ENCODE peak calls at places on chromosomes 5 and 9, in four cellular contexts. Z is WERI-Rb-1, P is cardiac fibroblast, W is HFF-Myc. O is an unnamed sample.

GRCh38 chr9:112348257-112348992 is 15.0 kb upstream of the PTBP3 start:
- DNase-seq in Z (peak), P (peak), W (no peak), O (peak)

GRCh38 chr9:13845460-13845859 is 468.5 kb downstream of the NFIB start:
- DNase-seq in Z (no peak), P (peak), W (no peak), O (peak)

GRCh38 chr5:80958611-80959010 is 1.6 kb upstream of the RASGRF2 start:
- DNase-seq in Z (no peak), P (no peak), W (no peak), O (peak)

GRCh38 chr9:124810513-124811355 is 33.8 kb downstream of the OLFML2A start:
- DNase-seq in Z (no peak), P (peak), W (no peak), O (peak)

GRCh38 chr5:34008721-34009120 is 871 bp upstream of the AMACR start:
- DNase-seq in Z (no peak), P (no peak), W (no peak), O (peak)

GRCh38 chr5:91118802-91119201 is 264.3 kb downstream of the ARRDC3 start:
- DNase-seq in Z (no peak), P (no peak), W (no peak), O (no peak)

GRCh38 chr5:31728039-31728438 is 89.1 kb downstream of the PDZD2 start:
- DNase-seq in Z (no peak), P (no peak), W (no peak), O (no peak)

GRCh38 chr5:143938230-143938629 is 126.3 kb downstream of the HMHB1 start:
- DNase-seq in Z (no peak), P (no peak), W (no peak), O (no peak)

GRCh38 chr5:81363093-81363886 is 30.6 kb downstream of the ACOT12 start:
- DNase-seq in Z (no peak), P (no peak), W (no peak), O (no peak)

GRCh38 chr5:151243564-151243963 is 9.4 kb upstream of the GM2A start:
- DNase-seq in Z (no peak), P (no peak), W (no peak), O (no peak)
- TF ChIP-seq CTCF in Z (no peak), P (no peak), W (no peak), O (no peak)

GRCh38 chr5:157828949-157829639 is 29.9 kb downstream of the CLINT1 start:
- DNase-seq in Z (no peak), P (no peak), W (no peak), O (peak)
- TF ChIP-seq CTCF in Z (peak), P (peak), W (peak), O (peak)

GRCh38 chr9:114309096-114309495 is 13.8 kb upstream of the ORM1 start:
- DNase-seq in Z (no peak), P (no peak), W (no peak), O (no peak)

GRCh38 chr9:114304416-114305188 is 18.3 kb upstream of the ORM1 start:
- DNase-seq in Z (peak), P (no peak), W (no peak), O (no peak)

GRCh38 chr9:114305189-114305555 is 17.7 kb upstream of the ORM1 start:
- DNase-seq in Z (peak), P (no peak), W (no peak), O (no peak)

GRCh38 chr9:114308361-114308950 is 14.4 kb upstream of the ORM1 start:
- DNase-seq in Z (peak), P (no peak), W (no peak), O (no peak)

DNA sequence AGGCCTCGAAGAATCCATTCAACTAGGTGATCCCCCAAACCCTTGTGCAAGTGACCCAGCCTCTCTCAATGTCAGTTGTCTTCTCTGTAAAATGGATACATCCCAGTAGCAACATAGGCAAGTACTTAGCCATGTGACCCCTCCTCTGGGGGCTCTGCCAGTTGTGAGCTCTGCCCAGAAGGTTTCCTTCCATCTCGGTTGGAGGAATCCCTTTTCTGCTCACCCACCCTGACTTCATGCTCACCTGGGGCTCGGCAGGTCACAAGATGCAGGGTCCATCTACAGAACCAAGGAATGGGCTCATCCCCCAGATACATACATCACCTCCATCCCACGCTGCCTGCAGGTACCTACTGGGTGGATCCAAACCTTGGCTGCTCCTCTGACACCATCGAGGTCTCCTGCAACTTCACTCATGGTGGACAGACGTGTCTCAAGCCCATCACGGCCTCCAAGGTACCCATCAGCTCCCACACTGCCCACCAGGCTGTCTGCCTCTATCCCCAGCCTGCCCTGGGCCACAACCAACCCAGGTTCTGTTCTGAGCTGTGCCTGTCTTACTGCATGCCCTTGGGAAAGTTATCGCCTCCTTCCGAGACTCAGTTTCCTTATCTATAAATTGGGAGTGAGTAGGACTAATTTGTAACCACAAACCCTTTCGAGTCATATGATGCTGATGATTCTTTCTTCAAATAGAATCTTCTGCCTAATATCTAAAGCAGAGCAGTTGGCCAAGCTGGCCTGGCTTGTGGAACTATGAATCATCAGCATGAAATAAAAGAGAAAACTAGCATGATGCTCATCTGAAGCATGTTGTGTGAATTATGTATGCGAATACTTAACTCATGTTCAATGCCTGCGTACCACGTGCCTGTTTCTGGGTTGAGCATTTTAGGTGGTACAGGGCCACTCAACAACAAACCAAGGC is 15.3 kb upstream of the ORM1 start:
- DNase-seq in Z (peak), P (peak), W (no peak), O (peak)
- TF ChIP-seq CTCF in Z (no peak), P (no peak), W (no peak), O (no peak)

DNA sequence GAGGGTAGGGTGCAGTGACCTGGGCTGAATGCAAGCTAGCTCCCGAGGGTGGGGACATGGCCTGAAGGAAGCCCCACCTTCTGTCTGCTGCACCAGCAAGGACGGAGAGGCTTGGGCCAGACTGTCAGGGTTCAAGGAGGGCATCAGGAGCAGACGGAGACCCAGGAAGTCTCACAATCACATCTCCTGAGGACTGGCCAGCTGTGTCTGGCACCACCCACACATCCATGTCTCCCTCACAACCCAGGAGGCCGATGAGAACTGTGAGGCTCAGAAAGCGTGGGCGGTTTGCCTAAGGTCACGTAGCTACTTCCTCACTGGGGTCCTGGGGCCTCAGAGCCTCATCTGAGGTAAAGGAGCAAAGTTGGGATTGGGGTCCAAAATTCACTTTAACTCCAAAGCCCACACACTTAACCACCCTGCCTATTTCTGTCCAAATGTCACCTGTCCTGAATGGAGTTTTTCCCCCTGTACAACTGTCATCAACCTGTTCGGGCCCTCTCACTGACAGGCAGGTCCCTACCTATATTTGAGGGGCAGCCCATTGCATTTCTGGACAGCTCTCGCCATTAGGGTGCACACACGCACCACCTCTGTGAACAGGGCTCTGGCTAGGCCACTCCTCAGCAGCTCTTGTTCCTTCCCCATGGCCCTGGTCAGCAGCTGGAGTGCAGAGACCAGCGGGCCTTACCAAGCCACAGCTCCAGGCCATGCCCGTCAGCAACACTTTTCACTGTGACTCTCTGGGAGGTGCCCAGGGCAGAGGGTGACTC is 3.4 kb downstream of the IL13 start:
- DNase-seq in Z (no peak), P (peak), W (no peak), O (peak)
- TF ChIP-seq CTCF in Z (peak), P (no peak), W (no peak), O (peak)

DNA sequence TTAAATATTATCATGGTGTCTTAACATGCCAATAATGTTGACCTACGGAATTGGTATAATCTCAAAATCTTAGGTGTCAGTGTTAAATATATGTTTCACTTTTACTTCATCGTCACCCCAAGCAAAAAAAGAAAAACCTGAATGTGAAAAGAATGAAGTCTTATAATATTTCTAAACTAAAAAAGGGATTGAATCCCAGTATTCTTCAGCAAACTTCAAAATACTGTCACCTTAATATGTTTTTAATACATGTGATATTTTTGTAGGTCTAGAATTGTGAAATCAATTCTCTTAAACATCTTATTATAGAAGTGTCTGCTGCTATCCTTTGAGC is 14.1 kb downstream of the UBE2D2 start:
- DNase-seq in Z (no peak), P (no peak), W (no peak), O (no peak)
- TF ChIP-seq CTCF in Z (no peak), P (no peak), W (no peak), O (no peak)

DNA sequence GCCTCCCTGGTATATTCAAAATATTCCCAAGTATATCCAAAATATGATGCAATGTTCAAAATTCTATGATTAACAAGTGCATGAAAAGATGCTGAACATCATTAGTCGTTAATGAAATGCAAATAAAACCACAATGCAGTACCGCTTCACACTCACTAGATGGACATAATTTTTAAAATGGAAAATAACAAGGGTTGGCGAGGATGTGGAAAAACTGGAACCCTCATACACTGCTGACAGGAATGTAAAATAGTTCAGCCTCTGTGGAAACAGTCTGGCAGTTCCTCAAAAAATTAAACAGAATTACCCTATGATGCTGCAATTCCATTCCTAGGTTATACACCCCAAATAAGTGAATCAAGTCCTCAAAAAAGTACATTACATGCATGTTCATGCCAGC is 36.1 kb upstream of the MYOT start:
- DNase-seq in Z (no peak), P (peak), W (no peak), O (peak)
- TF ChIP-seq CTCF in Z (no peak), P (peak), W (no peak), O (no peak)

GRCh38 chr5:122415481-122416120 is 103.6 kb downstream of the SNCAIP start:
- DNase-seq in Z (peak), P (peak), W (peak), O (peak)
- TF ChIP-seq CTCF in Z (peak), P (peak), W (peak), O (peak)

DNA sequence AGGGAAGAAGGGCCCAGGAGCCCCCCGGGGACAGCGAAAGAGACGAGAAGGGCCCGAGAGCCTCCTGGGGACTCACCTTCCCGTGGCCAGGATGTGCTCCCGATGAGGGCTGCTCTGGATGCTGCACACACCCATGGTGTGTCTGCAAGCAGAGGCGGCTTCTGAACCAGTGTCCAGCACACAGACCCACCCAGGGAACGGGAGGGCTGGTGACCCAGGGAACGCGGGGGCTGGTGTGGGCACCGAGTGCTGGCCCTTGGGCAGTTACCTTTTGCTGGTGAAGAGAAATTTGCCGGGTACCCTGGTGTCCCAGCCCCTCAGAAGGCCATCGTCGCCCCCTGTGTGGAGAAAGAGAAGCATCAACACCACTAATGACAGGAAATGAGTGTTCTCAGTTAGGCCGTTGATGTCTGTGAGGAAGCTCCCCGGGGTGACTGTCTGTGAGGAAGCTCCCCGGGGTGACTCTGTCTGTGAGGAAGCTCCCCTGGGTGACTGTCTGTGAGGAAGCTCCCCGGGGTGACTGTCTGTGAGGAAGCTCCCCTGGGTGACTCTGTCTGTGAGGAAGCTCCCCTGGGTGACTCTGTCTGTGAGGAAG is 13.2 kb downstream of the MRPL41 start:
- DNase-seq in Z (no peak), P (no peak), W (no peak), O (no peak)
- TF ChIP-seq CTCF in Z (no peak), P (no peak), W (no peak), O (no peak)

O was measured in choroid plexus epithelial cell.